ENCODE peak calls at places on chromosomes 12 and 14, in four cellular contexts. One of them, this sample, is unnamed.

GRCh38 chr14:90381999-90382451 is 14.8 kb upstream of the CALM1 start:
- DNase-seq in stomach: peak; percentile 73
- DNase-seq in astrocyte of the spinal cord: no peak
- DNase-seq in mammary epithelial cell: no peak
- DNase-seq in this sample: no peak

GRCh38 chr14:82533351-82533750 is 999.7 kb upstream of the SEL1L start:
- DNase-seq in mammary epithelial cell: no peak
- DNase-seq in stomach: no peak
- DNase-seq in astrocyte of the spinal cord: no peak
- DNase-seq in this sample: no peak

GRCh38 chr14:81938341-81938740 is 404.7 kb upstream of the SEL1L start:
- DNase-seq in astrocyte of the spinal cord: no peak
- DNase-seq in stomach: no peak
- DNase-seq in mammary epithelial cell: no peak
- DNase-seq in this sample: no peak

GRCh38 chr14:69105326-69105725 is 47.6 kb downstream of the DCAF5 start:
- DNase-seq in mammary epithelial cell: peak; percentile 75
- DNase-seq in astrocyte of the spinal cord: peak; percentile 92
- DNase-seq in stomach: no peak
- DNase-seq in this sample: peak; percentile 16

GRCh38 chr14:92990456-92991430 is 67.8 kb downstream of the CHGA start:
- DNase-seq in stomach: no peak
- DNase-seq in mammary epithelial cell: no peak
- DNase-seq in astrocyte of the spinal cord: no peak
- DNase-seq in this sample: no peak

GRCh38 chr14:61581955-61582615 is 113.2 kb upstream of the HIF1A start:
- DNase-seq in stomach: no peak
- DNase-seq in mammary epithelial cell: no peak
- DNase-seq in astrocyte of the spinal cord: peak; percentile 45
- DNase-seq in this sample: peak; percentile 38

GRCh38 chr14:102280376-102280962 is 24.5 kb downstream of the MOK start:
- DNase-seq in mammary epithelial cell: peak; percentile 91
- DNase-seq in stomach: no peak
- DNase-seq in astrocyte of the spinal cord: peak; percentile 96
- DNase-seq in this sample: peak; percentile 92

GRCh38 chr12:44375694-44376093 is 500.4 kb downstream of the NELL2 start:
- DNase-seq in stomach: no peak
- DNase-seq in mammary epithelial cell: no peak
- DNase-seq in astrocyte of the spinal cord: no peak
- DNase-seq in this sample: no peak

GRCh38 chr14:69973846-69974245 is 94.6 kb downstream of the SMOC1 start:
- DNase-seq in stomach: no peak
- DNase-seq in astrocyte of the spinal cord: no peak
- DNase-seq in mammary epithelial cell: no peak
- DNase-seq in this sample: no peak

GRCh38 chr12:53985900-53986685 is 1.1 kb downstream of the HOXC10 start:
- DNase-seq in mammary epithelial cell: no peak
- DNase-seq in astrocyte of the spinal cord: no peak
- DNase-seq in stomach: no peak
- DNase-seq in this sample: no peak

GRCh38 chr14:104473649-104474574 is 105.7 kb upstream of the C14orf180 start:
- DNase-seq in astrocyte of the spinal cord: no peak
- DNase-seq in mammary epithelial cell: no peak
- DNase-seq in stomach: no peak
- DNase-seq in this sample: no peak

GRCh38 chr14:48747683-48748082 is 838.5 kb downstream of the RPS29 start:
- DNase-seq in stomach: no peak
- DNase-seq in mammary epithelial cell: no peak
- DNase-seq in astrocyte of the spinal cord: no peak
- DNase-seq in this sample: no peak

GRCh38 chr12:76866146-76866545 is 12.7 kb downstream of the CSRP2 start:
- DNase-seq in astrocyte of the spinal cord: peak; percentile 47
- DNase-seq in stomach: no peak
- DNase-seq in mammary epithelial cell: no peak
- DNase-seq in this sample: no peak

DNA sequence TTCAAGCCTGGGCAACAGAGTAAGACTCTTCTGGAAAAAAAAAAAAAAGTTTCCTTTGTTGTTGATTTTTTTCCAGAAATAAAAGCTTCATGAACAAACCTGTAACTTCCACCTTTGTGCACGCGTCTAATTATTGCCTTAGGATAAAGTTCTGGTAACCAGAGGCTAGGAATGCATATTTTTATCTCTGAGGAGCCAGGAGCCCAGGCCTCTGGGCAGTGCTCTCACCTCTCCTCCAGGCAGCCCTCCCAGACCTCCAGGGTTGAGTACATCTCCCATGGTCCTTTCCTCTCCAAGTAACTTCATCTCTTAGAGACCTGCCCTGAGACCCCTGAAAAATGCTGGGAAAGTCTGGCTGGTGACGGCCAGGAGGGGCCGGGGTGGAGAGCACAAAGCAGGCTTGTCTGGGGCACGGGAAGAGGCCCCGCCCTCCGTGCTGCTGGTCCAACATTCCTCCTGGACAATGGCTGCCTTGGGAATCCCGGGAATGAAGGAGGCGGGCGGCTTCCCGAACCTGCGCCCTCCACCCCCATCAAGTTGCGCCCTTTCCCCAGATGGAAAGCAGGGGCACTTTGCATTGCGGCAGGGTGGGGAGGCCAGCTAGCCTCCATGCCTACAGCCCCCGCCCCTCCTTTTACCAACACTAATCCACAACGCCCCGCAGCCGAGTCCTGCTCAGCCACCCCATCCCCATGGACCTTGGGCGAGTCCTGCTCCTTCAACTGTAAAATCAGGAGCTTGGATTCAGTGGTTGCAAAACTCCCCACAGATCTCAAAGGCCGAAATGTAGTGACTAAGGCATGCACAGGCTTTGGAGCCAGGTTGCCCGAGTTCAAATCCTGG is 7.3 kb upstream of the FIGNL2 start:
- DNase-seq in astrocyte of the spinal cord: peak; percentile 20
- DNase-seq in stomach: no peak
- DNase-seq in mammary epithelial cell: no peak
- DNase-seq in this sample: no peak
- H3K4me3 ChIP-seq in astrocyte of the spinal cord: peak overlapping the region; percentile 14
- H3K4me3 ChIP-seq in stomach: peak overlapping the region; percentile 20
- H3K4me3 ChIP-seq in mammary epithelial cell: no peak overlapping the region
- H3K4me3 ChIP-seq in this sample: peak overlapping the region; percentile 43

GRCh38 chr14:20935303-20935984 is 19.8 kb upstream of the RNASE2 start:
- DNase-seq in mammary epithelial cell: no peak
- DNase-seq in stomach: no peak
- DNase-seq in astrocyte of the spinal cord: no peak
- DNase-seq in this sample: no peak

DNA sequence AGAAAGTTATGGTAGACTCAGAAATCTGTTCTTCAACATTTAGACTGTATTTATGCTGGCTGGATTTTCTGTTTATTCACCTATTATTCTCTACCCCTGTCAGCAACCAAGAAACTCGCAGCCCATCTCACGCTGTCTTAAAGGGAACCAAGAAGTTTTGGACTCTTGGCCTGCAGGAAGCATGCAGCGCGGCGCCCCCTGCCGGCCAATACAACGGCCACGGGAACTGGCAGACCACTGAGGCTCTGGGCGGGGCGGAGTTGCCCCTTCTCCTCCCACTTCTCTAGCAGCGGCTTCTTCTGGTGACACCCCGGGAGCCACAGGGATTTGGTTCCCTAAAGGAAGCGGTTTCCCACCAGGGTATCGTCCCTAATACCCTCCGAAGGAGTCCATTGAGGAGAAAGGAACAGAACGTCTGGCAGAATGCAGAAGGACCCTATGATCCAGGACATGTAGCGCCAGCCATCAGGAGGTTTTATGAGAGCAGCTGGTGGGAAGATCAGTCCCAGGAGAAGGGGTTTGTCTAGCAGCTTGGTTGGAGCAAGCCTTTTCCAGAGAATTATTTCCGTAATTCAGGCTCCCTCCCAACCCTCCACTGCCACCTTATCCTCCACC is 21.0 kb upstream of the RNASE2 start:
- DNase-seq in astrocyte of the spinal cord: no peak
- DNase-seq in mammary epithelial cell: no peak
- DNase-seq in stomach: peak; percentile 36
- DNase-seq in this sample: peak; percentile 15
- TF ChIP-seq CTCF in astrocyte of the spinal cord: peak; percentile 54
- TF ChIP-seq CTCF in mammary epithelial cell: peak; percentile 39
- TF ChIP-seq CTCF in stomach: peak; percentile 15
- TF ChIP-seq CTCF in this sample: peak; percentile 60

DNA sequence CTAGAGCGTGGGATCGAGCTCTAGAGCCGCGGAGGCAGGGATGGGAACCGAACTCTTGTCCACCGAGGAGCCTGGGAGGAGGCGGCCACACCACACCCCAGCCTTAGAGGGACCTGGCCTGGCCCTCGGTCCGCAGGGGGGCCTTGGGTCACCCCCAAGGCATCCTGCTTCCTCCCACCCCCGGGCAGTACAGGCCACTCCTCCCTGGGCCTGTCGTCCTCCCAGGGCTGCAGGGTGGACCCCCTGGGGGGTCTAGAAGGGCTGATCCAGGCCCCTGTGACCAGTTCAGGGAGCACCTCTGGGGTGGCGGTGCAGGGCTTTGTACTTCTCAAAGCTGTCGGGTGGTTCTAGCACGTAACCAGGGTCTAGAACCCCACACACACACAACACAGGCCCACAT is 79.1 kb upstream of the FBRSL1 start:
- DNase-seq in stomach: no peak
- DNase-seq in astrocyte of the spinal cord: no peak
- DNase-seq in mammary epithelial cell: no peak
- DNase-seq in this sample: no peak
- H3K4me3 ChIP-seq in stomach: no peak overlapping the region
- H3K4me3 ChIP-seq in astrocyte of the spinal cord: no peak overlapping the region
- H3K4me3 ChIP-seq in mammary epithelial cell: no peak overlapping the region
- H3K4me3 ChIP-seq in this sample: no peak overlapping the region

GRCh38 chr12:19654630-19655384 is 215.5 kb downstream of the AEBP2 start:
- DNase-seq in mammary epithelial cell: no peak
- DNase-seq in astrocyte of the spinal cord: peak; percentile 5
- DNase-seq in stomach: no peak
- DNase-seq in this sample: peak; percentile 84
- TF ChIP-seq CTCF in mammary epithelial cell: no peak
- TF ChIP-seq CTCF in astrocyte of the spinal cord: no peak
- TF ChIP-seq CTCF in stomach: no peak
- TF ChIP-seq CTCF in this sample: no peak

DNA sequence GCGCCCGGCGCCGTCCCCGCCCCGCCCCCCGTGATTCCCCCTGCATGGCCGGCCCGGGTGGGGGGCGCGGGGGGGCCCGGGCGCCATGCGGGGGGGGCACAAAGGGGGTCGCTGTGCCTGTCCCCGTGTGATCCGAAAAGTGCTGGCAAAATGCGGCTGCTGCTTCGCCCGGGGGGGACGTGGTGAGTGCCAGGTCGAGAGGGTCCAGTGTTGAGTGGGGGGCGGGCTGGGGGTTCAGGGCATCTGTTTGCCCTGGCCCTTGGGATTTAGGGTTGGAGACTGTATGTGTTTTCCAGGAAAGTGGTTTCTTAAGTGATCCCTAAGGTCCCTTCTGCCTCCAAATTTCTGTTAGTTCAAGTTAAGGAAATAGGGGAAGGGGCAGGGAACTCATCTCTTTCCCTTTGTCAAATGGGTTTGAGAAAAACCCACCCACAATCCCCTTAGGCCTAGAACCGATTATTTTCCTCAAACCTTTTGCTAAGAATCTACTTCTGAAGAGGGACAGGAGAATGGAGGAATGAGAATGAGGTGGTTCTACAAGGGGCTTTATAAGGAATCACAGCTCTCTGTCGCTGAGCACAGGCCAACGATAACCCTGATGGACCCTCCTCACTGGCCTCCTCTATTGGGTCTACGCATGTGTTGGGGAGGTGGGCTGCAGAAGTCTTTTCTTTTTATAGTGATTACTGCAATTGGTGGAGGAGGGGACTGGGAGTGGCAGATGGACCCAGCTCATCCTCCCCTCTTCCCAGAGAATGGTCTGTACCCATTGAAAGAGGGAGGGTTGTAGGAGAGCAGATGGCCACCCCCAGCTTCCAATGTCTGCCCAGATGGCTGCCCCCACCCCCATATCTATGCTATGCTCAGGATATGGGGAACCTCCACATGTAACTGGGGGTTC is 825 bp downstream of the ARHGEF25 start:
- DNase-seq in astrocyte of the spinal cord: no peak
- DNase-seq in stomach: no peak
- DNase-seq in mammary epithelial cell: no peak
- DNase-seq in this sample: no peak
- H3K4me3 ChIP-seq in astrocyte of the spinal cord: peak overlapping the region; percentile 61
- H3K4me3 ChIP-seq in stomach: peak overlapping the region; percentile 71
- H3K4me3 ChIP-seq in mammary epithelial cell: no peak overlapping the region
- H3K4me3 ChIP-seq in this sample: peak overlapping the region; percentile 74

GRCh38 chr12:71746983-71747611 is 7.6 kb upstream of the RAB21 start:
- DNase-seq in astrocyte of the spinal cord: peak; percentile 59
- DNase-seq in stomach: peak; percentile 33
- DNase-seq in mammary epithelial cell: peak; percentile 50
- DNase-seq in this sample: peak; percentile 75

GRCh38 chr12:71744522-71745300 is 10.0 kb upstream of the RAB21 start:
- DNase-seq in mammary epithelial cell: no peak
- DNase-seq in astrocyte of the spinal cord: no peak
- DNase-seq in stomach: no peak
- DNase-seq in this sample: no peak

GRCh38 chr12:71748081-71748850 is 6.4 kb upstream of the RAB21 start:
- DNase-seq in astrocyte of the spinal cord: no peak
- DNase-seq in mammary epithelial cell: no peak
- DNase-seq in stomach: no peak
- DNase-seq in this sample: no peak

GRCh38 chr12:71737204-71737603 is 17.5 kb upstream of the RAB21 start:
- DNase-seq in mammary epithelial cell: no peak
- DNase-seq in astrocyte of the spinal cord: no peak
- DNase-seq in stomach: no peak
- DNase-seq in this sample: no peak

GRCh38 chr12:71742998-71743397 is 11.7 kb upstream of the RAB21 start:
- DNase-seq in astrocyte of the spinal cord: no peak
- DNase-seq in stomach: no peak
- DNase-seq in mammary epithelial cell: no peak
- DNase-seq in this sample: no peak
- TF ChIP-seq CTCF in astrocyte of the spinal cord: no peak
- TF ChIP-seq CTCF in stomach: no peak
- TF ChIP-seq CTCF in mammary epithelial cell: no peak
- TF ChIP-seq CTCF in this sample: no peak

This sample was measured in fibroblast of villous mesenchyme.